ENCODE peak calls at places on chromosomes 4 and X, in eight cellular contexts. I, W, Q, V, Z, P, G and F are unnamed samples.

GRCh38 chr4:7911044-7911578 is 28.6 kb downstream of the AFAP1 start:
- DNase-seq in W (no peak), P (peak), Q (peak), G (no peak), I (no peak), Z (no peak), V (peak), F (no peak)

GRCh38 chrX:131607796-131608369 is 64.0 kb downstream of the OR13H1 start:
- DNase-seq in Q (no peak), P (no peak), V (no peak), Z (no peak), I (no peak), G (no peak), W (no peak), F (no peak)

GRCh38 chr4:151409470-151410313 is 716 bp downstream of the FHIP1A start:
- DNase-seq in G (no peak), V (peak), P (peak), Z (no peak), I (peak), Q (peak), W (peak), F (no peak)

GRCh38 chr4:116229420-116229819 is 856.0 kb downstream of the TRAM1L1 start:
- DNase-seq in P (no peak), Q (no peak), G (no peak), W (no peak), V (no peak), I (no peak), Z (no peak), F (no peak)

GRCh38 chrX:118226060-118226428 is 109.4 kb upstream of the KLHL13 start:
- DNase-seq in G (peak), Z (peak), I (no peak), Q (peak), W (peak), P (no peak), V (no peak), F (no peak)

GRCh38 chrX:97984641-97985040 is 1100.9 kb downstream of the RPA4 start:
- DNase-seq in Q (peak), Z (peak), G (no peak), V (no peak), I (no peak), W (peak), P (no peak), F (no peak)

GRCh38 chrX:97306771-97307470 is 423.2 kb downstream of the RPA4 start:
- DNase-seq in P (peak), Z (no peak), I (no peak), W (no peak), V (no peak), G (no peak), Q (no peak), F (no peak)

GRCh38 chr4:69156913-69157312 is 57.6 kb downstream of the UGT2B11 start:
- DNase-seq in I (no peak), W (peak), P (peak), G (no peak), Q (peak), V (no peak), Z (no peak), F (no peak)

GRCh38 chr4:174273960-174274359 is 9.5 kb downstream of the FBXO8 start:
- DNase-seq in W (no peak), G (no peak), Z (no peak), V (no peak), Q (no peak), I (no peak), P (no peak), F (no peak)

GRCh38 chr4:16289872-16290554 is 63.7 kb upstream of the TAPT1 start:
- DNase-seq in P (peak), G (peak), V (no peak), W (peak), I (no peak), Q (peak), Z (peak), F (no peak)

GRCh38 chrX:149541521-149542047 is 772 bp downstream of the EOLA1 start:
- DNase-seq in V (no peak), Q (peak), G (no peak), W (no peak), I (no peak), Z (no peak), P (peak), F (no peak)

GRCh38 chrX:16743604-16744325 is 24.4 kb downstream of the SYAP1 start:
- DNase-seq in I (no peak), W (peak), Z (no peak), P (no peak), Q (no peak), V (no peak), G (no peak), F (no peak)

GRCh38 chr4:158964728-158965124 is 138.2 kb upstream of the RAPGEF2 start:
- DNase-seq in G (no peak), P (no peak), Q (no peak), Z (no peak), V (no peak), I (no peak), W (no peak), F (no peak)

GRCh38 chr4:82621212-82621611 is 59.4 kb upstream of the TMEM150C start:
- DNase-seq in Q (no peak), W (no peak), P (peak), Z (no peak), V (no peak), G (no peak), I (no peak), F (no peak)

GRCh38 chrX:103726477-103726876 is 15.8 kb downstream of the TMEM31 start:
- DNase-seq in G (no peak), P (no peak), I (no peak), Q (no peak), W (no peak), Z (no peak), V (no peak), F (no peak)

GRCh38 chr4:87423313-87424031 is 1.1 kb downstream of the NUDT9 start:
- DNase-seq in Q (no peak), V (no peak), I (no peak), P (no peak), W (no peak), Z (peak), G (peak), F (no peak)

GRCh38 chrX:10797493-10797892 is 177.1 kb upstream of the MID1 start:
- DNase-seq in V (no peak), Q (no peak), I (no peak), G (no peak), W (peak), P (no peak), Z (no peak), F (no peak)

GRCh38 chrX:23483396-23483795 is 148.7 kb downstream of the PTCHD1 start:
- DNase-seq in W (no peak), I (no peak), Z (no peak), G (no peak), Q (no peak), P (no peak), V (no peak), F (no peak)

GRCh38 chrX:108331126-108331909 is 106.9 kb downstream of the COL4A6 start:
- DNase-seq in W (peak), V (no peak), Z (no peak), P (no peak), I (no peak), G (no peak), Q (no peak), F (no peak)

GRCh38 chr4:38292529-38292928 is 332.3 kb downstream of the PTTG2 start:
- DNase-seq in P (no peak), W (no peak), G (no peak), Q (no peak), Z (no peak), V (no peak), I (no peak), F (no peak)

GRCh38 chr4:109798866-109799265 is 2.9 kb downstream of the CFI start:
- DNase-seq in I (no peak), G (no peak), Z (no peak), P (no peak), V (no peak), Q (peak), W (no peak), F (no peak)

GRCh38 chr4:138111462-138112000 is 130.6 kb downstream of the SLC7A11 start:
- DNase-seq in G (no peak), W (peak), P (peak), V (no peak), Q (peak), I (no peak), Z (no peak), F (no peak)

GRCh38 chr4:111838406-111838930 is 306.8 kb upstream of the FAM241A start:
- DNase-seq in V (no peak), W (no peak), I (no peak), Q (no peak), Z (no peak), G (no peak), P (no peak), F (no peak)

GRCh38 chrX:32170481-32170880 is 1040.9 kb downstream of the DMD start:
- DNase-seq in I (no peak), Z (no peak), P (no peak), V (no peak), W (no peak), G (no peak), Q (no peak), F (no peak)

GRCh38 chr4:177229331-177229730 is 80.3 kb upstream of the NEIL3 start:
- DNase-seq in I (no peak), W (no peak), G (peak), P (no peak), V (no peak), Q (no peak), Z (no peak), F (no peak)

GRCh38 chrX:13082286-13083065 is 38.1 kb upstream of the FAM9C start:
- DNase-seq in Z (no peak), G (no peak), Q (no peak), P (no peak), W (no peak), I (no peak), V (no peak), F (no peak)

GRCh38 chr4:170259631-170260153 is 169.9 kb upstream of the AADAT start:
- DNase-seq in I (peak), P (peak), Q (peak), W (peak), V (peak), Z (peak), G (peak), F (peak)

GRCh38 chrX:1239681-1240142 is 27.3 kb upstream of the CRLF2 start:
- DNase-seq in I (peak), Q (no peak), V (peak), Z (no peak), W (no peak), G (peak), P (no peak), F (peak)

GRCh38 chr4:54800831-54801530 is 143.2 kb downstream of the KIT start:
- DNase-seq in I (no peak), P (no peak), Z (no peak), Q (no peak), G (no peak), V (no peak), W (no peak), F (no peak)

GRCh38 chrX:15206306-15206705 is 63.6 kb downstream of the ASB9 start:
- DNase-seq in G (no peak), Z (no peak), Q (no peak), V (no peak), P (no peak), I (no peak), W (no peak), F (no peak)

GRCh38 chrX:153662266-153662665 is 11.3 kb downstream of the PNCK start:
- DNase-seq in Q (peak), Z (peak), G (no peak), W (no peak), I (peak), V (no peak), P (peak), F (peak)

GRCh38 chrX:7514871-7515599 is 327.9 kb upstream of the VCX start:
- DNase-seq in W (peak), G (no peak), V (no peak), Z (no peak), P (no peak), I (no peak), Q (peak), F (no peak)

GRCh38 chrX:109889289-109890006 is 113.5 kb upstream of the TMEM164 start:
- DNase-seq in P (peak), I (no peak), V (no peak), W (peak), G (no peak), Q (peak), Z (peak), F (no peak)

GRCh38 chrX:44088755-44089154 is 115.6 kb upstream of the NDP start:
- DNase-seq in Q (no peak), Z (no peak), G (no peak), I (no peak), W (no peak), P (no peak), V (no peak), F (no peak)

GRCh38 chr4:166724369-166724768 is 509.9 kb downstream of the SPOCK3 start:
- DNase-seq in Q (no peak), G (no peak), V (no peak), W (peak), I (no peak), P (no peak), Z (no peak), F (no peak)

GRCh38 chr4:56723201-56723605 is 42.1 kb upstream of the HOPX start:
- DNase-seq in W (peak), Z (no peak), P (no peak), I (no peak), V (no peak), G (no peak), Q (no peak), F (no peak)

GRCh38 chr4:6017800-6018199 is 431 bp downstream of the C4orf50 start:
- DNase-seq in Q (no peak), W (no peak), Z (no peak), V (no peak), I (no peak), G (no peak), P (no peak), F (no peak)

GRCh38 chr4:153517159-153517558 is 51.0 kb downstream of the TMEM131L start:
- DNase-seq in Q (no peak), P (no peak), Z (no peak), G (no peak), I (no peak), W (no peak), V (no peak), F (no peak)

GRCh38 chr4:153519677-153520076 is 53.5 kb downstream of the TMEM131L start:
- DNase-seq in Q (no peak), V (no peak), W (no peak), G (no peak), P (no peak), Z (no peak), I (no peak), F (no peak)

GRCh38 chr4:153518637-153519384 is 52.7 kb downstream of the TMEM131L start:
- DNase-seq in G (no peak), P (no peak), I (no peak), V (no peak), Z (no peak), W (no peak), Q (no peak), F (no peak)

GRCh38 chr4:153520227-153520626 is 54.1 kb downstream of the TMEM131L start:
- DNase-seq in I (no peak), P (no peak), Z (no peak), Q (no peak), V (no peak), G (no peak), W (no peak), F (no peak)

DNA sequence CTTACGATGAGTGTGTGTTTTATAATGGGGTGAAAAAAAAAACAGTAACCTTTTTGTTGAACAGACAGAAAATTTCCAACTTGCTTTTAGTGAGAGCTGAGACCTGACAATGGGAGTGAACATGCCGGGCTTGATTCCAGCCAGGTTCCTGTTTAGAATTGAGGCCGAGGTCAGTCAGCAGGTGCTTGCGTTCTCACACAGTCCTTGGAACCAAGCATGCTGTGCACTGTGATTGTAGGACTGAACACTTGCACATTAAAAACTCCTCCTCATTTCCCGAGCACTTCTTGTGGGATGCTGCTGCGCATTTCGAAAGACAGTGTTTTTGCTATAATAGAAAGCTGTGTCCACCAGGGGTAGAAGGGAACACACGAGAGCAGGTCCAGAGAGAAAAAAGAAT is 51.8 kb downstream of the TMEM131L start:
- DNase-seq in Q (no peak), P (no peak), V (peak), Z (no peak), W (no peak), G (no peak), I (no peak), F (no peak)
- TF ChIP-seq CTCF in Q (no peak), P (no peak), V (no peak), Z (no peak), W (no peak), G (no peak), I (no peak), F (no peak)

DNA sequence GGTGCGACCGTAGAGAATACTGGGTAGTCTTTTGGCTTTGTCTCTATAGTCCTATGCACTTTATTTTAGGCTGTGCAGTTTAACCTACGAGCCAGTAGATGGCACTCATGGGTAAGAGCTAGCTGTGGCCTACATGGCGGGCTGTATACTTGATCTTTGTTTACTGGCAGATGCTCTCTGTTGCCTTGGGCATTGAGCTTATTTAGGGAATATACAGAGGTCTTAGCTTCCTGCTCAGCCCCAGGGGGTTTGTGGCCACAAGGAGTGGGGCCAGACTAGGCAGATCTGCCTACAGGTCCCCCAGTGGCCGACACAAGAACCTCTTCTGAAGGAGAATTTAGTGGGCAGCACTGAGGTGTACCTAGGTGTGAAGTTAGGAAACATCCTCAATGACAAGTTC is 227.6 kb upstream of the HDX start:
- DNase-seq in P (peak), I (peak), G (peak), W (peak), Q (peak), V (no peak), Z (peak), F (no peak)
- TF ChIP-seq CTCF in P (peak), I (peak), G (peak), W (peak), Q (peak), V (peak), Z (peak), F (peak)

DNA sequence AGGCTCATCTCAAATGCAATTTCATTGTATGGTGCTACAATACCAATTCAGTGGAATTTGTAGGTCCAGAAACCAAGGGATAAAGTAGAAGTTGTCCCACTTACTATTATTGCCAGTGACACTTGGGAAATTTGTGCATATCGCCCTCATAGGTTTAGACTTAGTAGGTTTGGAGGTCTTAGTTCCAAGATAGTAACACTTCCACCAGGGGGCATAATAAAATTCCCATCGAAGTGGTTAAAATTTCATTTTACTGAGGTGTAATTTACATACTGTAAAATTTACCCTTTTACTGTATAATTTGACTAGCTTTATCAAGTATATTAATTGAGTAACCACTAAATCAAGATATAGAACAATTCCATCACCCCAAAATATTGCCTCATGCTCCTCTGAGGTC is 174.6 kb downstream of the INPP4B start:
- DNase-seq in P (peak), V (no peak), W (peak), G (no peak), Q (peak), I (no peak), Z (no peak), F (no peak)
- TF ChIP-seq CTCF in P (peak), V (no peak), W (peak), G (no peak), Q (peak), I (no peak), Z (peak), F (no peak)

DNA sequence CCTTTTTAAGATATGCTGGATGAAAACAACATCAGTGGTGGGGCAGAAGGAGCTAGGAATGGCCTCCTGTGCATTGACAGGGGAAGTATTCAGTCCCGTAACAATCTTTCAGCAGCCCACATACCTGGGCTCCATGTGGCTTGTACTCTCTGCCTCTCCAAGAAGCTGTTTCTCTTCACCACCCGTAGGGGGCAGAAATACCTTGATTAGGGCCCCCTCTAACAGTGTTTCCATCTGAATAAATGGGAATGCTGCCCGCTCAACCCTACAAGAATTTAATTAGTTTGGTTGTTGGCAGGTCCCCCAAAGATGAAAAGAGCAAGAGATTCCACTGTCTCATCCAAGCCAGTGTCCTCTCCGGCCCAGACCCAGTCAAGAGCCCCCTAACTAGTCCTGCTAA is 155.2 kb downstream of the SMIM20 start:
- DNase-seq in W (peak), P (peak), Z (peak), G (peak), V (no peak), I (no peak), Q (peak), F (no peak)
- TF ChIP-seq CTCF in W (peak), P (peak), Z (peak), G (peak), V (no peak), I (no peak), Q (peak), F (peak)

GRCh38 chr4:146291313-146291712 is 77.0 kb downstream of the REELD1 start:
- DNase-seq in G (no peak), V (no peak), Q (peak), W (no peak), P (no peak), I (no peak), Z (no peak), F (no peak)
- TF ChIP-seq CTCF in G (no peak), V (no peak), Q (peak), W (no peak), P (peak), I (no peak), Z (no peak), F (no peak)